ENCODE peak calls at places on chromosomes 4 and X, in five cellular contexts. L is activated CD4-positive, alpha-beta T cell treated with anti-CD3 and anti-CD28 coated beads for 36 hours; Y is KBM-7; U is NCI-H2081; X is effector CD4-positive, alpha-beta T cell. B is an unnamed sample.

GRCh38 chrX:134545524-134545923 is 85.6 kb downstream of the HPRT1 start:
- DNase-seq in U (no peak), Y (no peak), X (no peak), L (no peak), B (no peak)

GRCh38 chr4:92634891-92635290 is 331.1 kb downstream of the GRID2 start:
- DNase-seq in Y (no peak), X (no peak), U (no peak), L (no peak), B (no peak)

GRCh38 chr4:142567199-142567598 is 278.9 kb downstream of the INPP4B start:
- DNase-seq in L (peak), Y (peak), U (no peak), X (peak), B (peak)

GRCh38 chrX:54495814-54496516 is at the start of gene FGD1:
- DNase-seq in U (peak), Y (peak), L (peak), X (no peak), B (peak)

GRCh38 chr4:91212140-91212681 is 1085.0 kb downstream of the CCSER1 start:
- DNase-seq in L (no peak), Y (no peak), X (no peak), U (no peak), B (no peak)

GRCh38 chrX:48487362-48487785 is 11.4 kb downstream of the FTSJ1 start:
- DNase-seq in L (no peak), Y (no peak), X (no peak), U (no peak), B (no peak)

GRCh38 chrX:103613362-103613761 is 5.6 kb downstream of the TCEAL3 start:
- DNase-seq in U (no peak), Y (no peak), X (no peak), L (no peak), B (no peak)

GRCh38 chr4:57911203-57911602 is 801.0 kb upstream of the IGFBP7 start:
- DNase-seq in X (no peak), L (no peak), Y (no peak), U (no peak), B (no peak)

GRCh38 chrX:45309801-45310200 is 109.1 kb upstream of the DIPK2B start:
- DNase-seq in L (no peak), U (no peak), X (no peak), Y (no peak), B (no peak)

GRCh38 chrX:93874554-93874953 is 200.5 kb downstream of the FAM133A start:
- DNase-seq in U (peak), X (no peak), L (no peak), Y (peak), B (no peak)

GRCh38 chrX:26789751-26790150 is 573.8 kb downstream of the MAGEB5 start:
- DNase-seq in X (no peak), U (no peak), L (no peak), Y (no peak), B (no peak)

GRCh38 chr4:133149932-133150642 is 993 bp downstream of the PCDH10 start:
- DNase-seq in U (no peak), Y (no peak), X (no peak), L (no peak), B (no peak)

GRCh38 chrX:106481341-106481740 is 130.4 kb upstream of the RADX start:
- DNase-seq in L (peak), X (peak), U (peak), Y (peak), B (no peak)

GRCh38 chr4:122836941-122837340 is 10.3 kb downstream of the FGF2 start:
- DNase-seq in X (no peak), U (no peak), Y (no peak), L (no peak), B (no peak)

GRCh38 chrX:115449742-115450141 is 111.2 kb upstream of the PLS3 start:
- DNase-seq in U (no peak), L (no peak), Y (no peak), X (no peak), B (no peak)

GRCh38 chr4:31613946-31614623 is 893.9 kb downstream of the PCDH7 start:
- DNase-seq in L (no peak), X (no peak), Y (peak), U (peak), B (no peak)

GRCh38 chr4:41428205-41428940 is 109.6 kb upstream of the LIMCH1 start:
- DNase-seq in Y (no peak), X (no peak), L (no peak), U (no peak), B (no peak)

GRCh38 chrX:40145670-40146470 is 48.1 kb upstream of the BCOR start:
- DNase-seq in Y (peak), X (no peak), L (no peak), U (no peak), B (no peak)

GRCh38 chrX:154797006-154797405 is 8.3 kb downstream of the MPP1 start:
- DNase-seq in Y (no peak), L (no peak), U (no peak), X (no peak), B (no peak)

GRCh38 chrX:78384486-78384885 is 57.1 kb upstream of the CYSLTR1 start:
- DNase-seq in Y (no peak), L (no peak), U (no peak), X (no peak), B (no peak)

GRCh38 chrX:132533409-132533808 is 44.6 kb upstream of the MBNL3 start:
- DNase-seq in U (no peak), Y (no peak), L (no peak), X (no peak), B (no peak)

GRCh38 chr4:29075366-29075765 is 1644.8 kb upstream of the PCDH7 start:
- DNase-seq in X (no peak), L (no peak), Y (no peak), U (no peak), B (no peak)

GRCh38 chr4:37648084-37648817 is 37.9 kb downstream of the RELL1 start:
- DNase-seq in Y (peak), L (no peak), U (peak), X (no peak), B (no peak)

GRCh38 chr4:5471206-5471605 is 237.2 kb downstream of the EVC2 start:
- DNase-seq in U (no peak), X (no peak), L (no peak), Y (no peak), B (no peak)

GRCh38 chr4:100497729-100498250 is 20.0 kb downstream of the EMCN start:
- DNase-seq in X (no peak), L (no peak), Y (no peak), U (no peak), B (no peak)

GRCh38 chr4:94442251-94442650 is 9.5 kb upstream of the PDLIM5 start:
- DNase-seq in X (no peak), U (no peak), Y (no peak), L (no peak), B (no peak)

GRCh38 chrX:9340619-9341304 is 124.1 kb upstream of the TBL1X start:
- DNase-seq in L (peak), Y (peak), X (peak), U (no peak), B (peak)

GRCh38 chr4:183185018-183185417 is 86.0 kb downstream of the WWC2 start:
- DNase-seq in Y (peak), X (no peak), L (peak), U (no peak), B (peak)

GRCh38 chr4:146134761-146135160 is 40.8 kb upstream of the LSM6 start:
- DNase-seq in Y (no peak), X (no peak), L (no peak), U (peak), B (no peak)

GRCh38 chr4:75654905-75655304 is 18.3 kb downstream of the G3BP2 start:
- DNase-seq in L (no peak), Y (no peak), U (no peak), X (no peak), B (no peak)

GRCh38 chr4:826508-827208 is 729 bp upstream of the CPLX1 start:
- DNase-seq in Y (no peak), L (peak), X (no peak), U (no peak), B (no peak)

GRCh38 chr4:83171640-83172039 is 57.1 kb upstream of the PLAC8 start:
- DNase-seq in X (no peak), Y (no peak), L (no peak), U (no peak), B (no peak)

GRCh38 chr4:53321151-53321987 is 44.5 kb downstream of the SCFD2 start:
- DNase-seq in U (peak), X (no peak), Y (peak), L (no peak), B (no peak)

GRCh38 chrX:110588164-110588563 is 207.5 kb downstream of the CHRDL1 start:
- DNase-seq in U (no peak), X (no peak), L (no peak), Y (no peak), B (no peak)

GRCh38 chr4:27463816-27464215 is 603.2 kb downstream of the STIM2 start:
- DNase-seq in U (no peak), X (no peak), L (no peak), Y (no peak), B (no peak)

GRCh38 chr4:153785830-153786721 is 2.8 kb downstream of the SFRP2 start:
- DNase-seq in X (no peak), Y (peak), L (no peak), U (no peak), B (no peak)

GRCh38 chrX:9037296-9037695 is 3.4 kb upstream of the FAM9B start:
- DNase-seq in Y (no peak), L (no peak), U (no peak), X (no peak), B (no peak)

GRCh38 chr4:64617813-64618212 is 208.6 kb upstream of the TECRL start:
- DNase-seq in L (no peak), U (peak), X (no peak), Y (peak), B (no peak)